ENCODE peak calls at places on chromosomes 6 and 20, in ten cellular contexts. One of them, this sample, is unnamed.

GRCh38 chr6:154247119-154247814 is 109.3 kb downstream of the IPCEF1 start:
- DNase-seq in activated CD4-positive, alpha-beta T cell treated with anti-CD3 and anti-CD28 coated beads for 1 hour: no peak
- DNase-seq in GM04504: no peak
- DNase-seq in endodermal cell: peak
- DNase-seq in H1: no peak
- DNase-seq in tibial artery: no peak
- DNase-seq in endothelial cell: no peak
- DNase-seq in bronchial epithelial cell: peak
- DNase-seq in body of pancreas: no peak
- DNase-seq in NCI-H1092 treated with DMSO at 0.1 percent for 48 hours: peak
- DNase-seq in this sample: no peak

GRCh38 chr6:53679446-53679933 is 13.9 kb upstream of the KLHL31 start:
- DNase-seq in NCI-H1092 treated with DMSO at 0.1 percent for 48 hours: no peak
- DNase-seq in endothelial cell: peak
- DNase-seq in activated CD4-positive, alpha-beta T cell treated with anti-CD3 and anti-CD28 coated beads for 1 hour: no peak
- DNase-seq in bronchial epithelial cell: peak
- DNase-seq in tibial artery: no peak
- DNase-seq in body of pancreas: no peak
- DNase-seq in GM04504: peak
- DNase-seq in endodermal cell: peak
- DNase-seq in H1: no peak
- DNase-seq in this sample: peak

GRCh38 chr6:148027201-148027600 is 315.4 kb upstream of the SASH1 start:
- DNase-seq in endodermal cell: no peak
- DNase-seq in NCI-H1092 treated with DMSO at 0.1 percent for 48 hours: no peak
- DNase-seq in tibial artery: no peak
- DNase-seq in endothelial cell: no peak
- DNase-seq in H1: no peak
- DNase-seq in body of pancreas: no peak
- DNase-seq in GM04504: no peak
- DNase-seq in activated CD4-positive, alpha-beta T cell treated with anti-CD3 and anti-CD28 coated beads for 1 hour: no peak
- DNase-seq in bronchial epithelial cell: peak
- DNase-seq in this sample: no peak

GRCh38 chr20:32312718-32313424 is 35.4 kb downstream of the KIF3B start:
- DNase-seq in activated CD4-positive, alpha-beta T cell treated with anti-CD3 and anti-CD28 coated beads for 1 hour: no peak
- DNase-seq in bronchial epithelial cell: no peak
- DNase-seq in tibial artery: no peak
- DNase-seq in NCI-H1092 treated with DMSO at 0.1 percent for 48 hours: no peak
- DNase-seq in H1: no peak
- DNase-seq in endodermal cell: no peak
- DNase-seq in GM04504: no peak
- DNase-seq in body of pancreas: no peak
- DNase-seq in endothelial cell: no peak
- DNase-seq in this sample: no peak

GRCh38 chr6:1020133-1020532 is 291.8 kb upstream of the FOXQ1 start:
- DNase-seq in GM04504: no peak
- DNase-seq in endothelial cell: no peak
- DNase-seq in NCI-H1092 treated with DMSO at 0.1 percent for 48 hours: no peak
- DNase-seq in body of pancreas: no peak
- DNase-seq in endodermal cell: no peak
- DNase-seq in activated CD4-positive, alpha-beta T cell treated with anti-CD3 and anti-CD28 coated beads for 1 hour: no peak
- DNase-seq in H1: no peak
- DNase-seq in bronchial epithelial cell: no peak
- DNase-seq in tibial artery: no peak
- DNase-seq in this sample: no peak

GRCh38 chr6:166955121-166955864 is 1.1 kb downstream of the RNASET2 start:
- DNase-seq in endodermal cell: peak
- DNase-seq in H1: no peak
- DNase-seq in GM04504: no peak
- DNase-seq in endothelial cell: peak
- DNase-seq in activated CD4-positive, alpha-beta T cell treated with anti-CD3 and anti-CD28 coated beads for 1 hour: no peak
- DNase-seq in bronchial epithelial cell: no peak
- DNase-seq in tibial artery: no peak
- DNase-seq in body of pancreas: peak
- DNase-seq in NCI-H1092 treated with DMSO at 0.1 percent for 48 hours: no peak
- DNase-seq in this sample: no peak

GRCh38 chr6:157428418-157429202 is 47.6 kb downstream of the ZDHHC14 start:
- DNase-seq in endodermal cell: no peak
- DNase-seq in endothelial cell: no peak
- DNase-seq in bronchial epithelial cell: peak
- DNase-seq in GM04504: no peak
- DNase-seq in NCI-H1092 treated with DMSO at 0.1 percent for 48 hours: no peak
- DNase-seq in H1: no peak
- DNase-seq in tibial artery: no peak
- DNase-seq in activated CD4-positive, alpha-beta T cell treated with anti-CD3 and anti-CD28 coated beads for 1 hour: no peak
- DNase-seq in body of pancreas: no peak
- DNase-seq in this sample: no peak

GRCh38 chr20:63090052-63090451 is 83.3 kb upstream of the BHLHE23 start:
- DNase-seq in bronchial epithelial cell: no peak
- DNase-seq in activated CD4-positive, alpha-beta T cell treated with anti-CD3 and anti-CD28 coated beads for 1 hour: no peak
- DNase-seq in NCI-H1092 treated with DMSO at 0.1 percent for 48 hours: no peak
- DNase-seq in H1: no peak
- DNase-seq in GM04504: no peak
- DNase-seq in tibial artery: no peak
- DNase-seq in body of pancreas: peak
- DNase-seq in endothelial cell: no peak
- DNase-seq in endodermal cell: peak
- DNase-seq in this sample: no peak

GRCh38 chr20:41028359-41029149 is at the start of gene TOP1:
- DNase-seq in endothelial cell: peak
- DNase-seq in endodermal cell: peak
- DNase-seq in NCI-H1092 treated with DMSO at 0.1 percent for 48 hours: peak
- DNase-seq in tibial artery: peak
- DNase-seq in GM04504: peak
- DNase-seq in activated CD4-positive, alpha-beta T cell treated with anti-CD3 and anti-CD28 coated beads for 1 hour: peak
- DNase-seq in bronchial epithelial cell: peak
- DNase-seq in body of pancreas: peak
- DNase-seq in H1: peak
- DNase-seq in this sample: peak

GRCh38 chr6:134741193-134741521 is 208.7 kb downstream of the ALDH8A1 start:
- DNase-seq in H1: no peak
- DNase-seq in tibial artery: no peak
- DNase-seq in bronchial epithelial cell: no peak
- DNase-seq in body of pancreas: no peak
- DNase-seq in NCI-H1092 treated with DMSO at 0.1 percent for 48 hours: no peak
- DNase-seq in endodermal cell: peak
- DNase-seq in GM04504: no peak
- DNase-seq in activated CD4-positive, alpha-beta T cell treated with anti-CD3 and anti-CD28 coated beads for 1 hour: no peak
- DNase-seq in endothelial cell: peak
- DNase-seq in this sample: no peak

GRCh38 chr6:70379473-70380013 is 33.8 kb upstream of the FAM135A start:
- DNase-seq in H1: no peak
- DNase-seq in bronchial epithelial cell: no peak
- DNase-seq in body of pancreas: no peak
- DNase-seq in GM04504: no peak
- DNase-seq in activated CD4-positive, alpha-beta T cell treated with anti-CD3 and anti-CD28 coated beads for 1 hour: no peak
- DNase-seq in tibial artery: no peak
- DNase-seq in endothelial cell: no peak
- DNase-seq in NCI-H1092 treated with DMSO at 0.1 percent for 48 hours: no peak
- DNase-seq in endodermal cell: no peak
- DNase-seq in this sample: no peak

GRCh38 chr20:3808141-3808479 is 12.0 kb downstream of the CDC25B start:
- DNase-seq in tibial artery: peak
- DNase-seq in bronchial epithelial cell: peak
- DNase-seq in endothelial cell: no peak
- DNase-seq in H1: no peak
- DNase-seq in activated CD4-positive, alpha-beta T cell treated with anti-CD3 and anti-CD28 coated beads for 1 hour: no peak
- DNase-seq in body of pancreas: peak
- DNase-seq in endodermal cell: no peak
- DNase-seq in GM04504: peak
- DNase-seq in NCI-H1092 treated with DMSO at 0.1 percent for 48 hours: no peak
- DNase-seq in this sample: peak

GRCh38 chr6:81838724-81839425 is 86.4 kb upstream of the TENT5A start:
- DNase-seq in NCI-H1092 treated with DMSO at 0.1 percent for 48 hours: no peak
- DNase-seq in bronchial epithelial cell: no peak
- DNase-seq in H1: no peak
- DNase-seq in tibial artery: no peak
- DNase-seq in body of pancreas: no peak
- DNase-seq in GM04504: no peak
- DNase-seq in endothelial cell: no peak
- DNase-seq in activated CD4-positive, alpha-beta T cell treated with anti-CD3 and anti-CD28 coated beads for 1 hour: no peak
- DNase-seq in endodermal cell: no peak
- DNase-seq in this sample: no peak

GRCh38 chr20:37914672-37915433 is 11.9 kb downstream of the VSTM2L start:
- DNase-seq in endothelial cell: peak
- DNase-seq in NCI-H1092 treated with DMSO at 0.1 percent for 48 hours: peak
- DNase-seq in GM04504: no peak
- DNase-seq in activated CD4-positive, alpha-beta T cell treated with anti-CD3 and anti-CD28 coated beads for 1 hour: no peak
- DNase-seq in body of pancreas: no peak
- DNase-seq in bronchial epithelial cell: no peak
- DNase-seq in endodermal cell: peak
- DNase-seq in H1: no peak
- DNase-seq in tibial artery: no peak
- DNase-seq in this sample: no peak

GRCh38 chr20:47795214-47795667 is 10.0 kb upstream of the SULF2 start:
- DNase-seq in H1: no peak
- DNase-seq in bronchial epithelial cell: peak
- DNase-seq in body of pancreas: peak
- DNase-seq in NCI-H1092 treated with DMSO at 0.1 percent for 48 hours: no peak
- DNase-seq in GM04504: no peak
- DNase-seq in endodermal cell: no peak
- DNase-seq in endothelial cell: no peak
- DNase-seq in tibial artery: peak
- DNase-seq in activated CD4-positive, alpha-beta T cell treated with anti-CD3 and anti-CD28 coated beads for 1 hour: no peak
- DNase-seq in this sample: no peak

GRCh38 chr6:45031601-45032000 is 296.5 kb upstream of the RUNX2 start:
- DNase-seq in bronchial epithelial cell: peak
- DNase-seq in H1: no peak
- DNase-seq in tibial artery: no peak
- DNase-seq in body of pancreas: no peak
- DNase-seq in endodermal cell: no peak
- DNase-seq in NCI-H1092 treated with DMSO at 0.1 percent for 48 hours: no peak
- DNase-seq in GM04504: no peak
- DNase-seq in activated CD4-positive, alpha-beta T cell treated with anti-CD3 and anti-CD28 coated beads for 1 hour: no peak
- DNase-seq in endothelial cell: no peak
- DNase-seq in this sample: no peak

GRCh38 chr6:26064619-26065257 is 22.5 kb upstream of the HFE start:
- DNase-seq in tibial artery: no peak
- DNase-seq in endodermal cell: peak
- DNase-seq in activated CD4-positive, alpha-beta T cell treated with anti-CD3 and anti-CD28 coated beads for 1 hour: no peak
- DNase-seq in endothelial cell: peak
- DNase-seq in bronchial epithelial cell: peak
- DNase-seq in body of pancreas: peak
- DNase-seq in H1: no peak
- DNase-seq in NCI-H1092 treated with DMSO at 0.1 percent for 48 hours: peak
- DNase-seq in GM04504: no peak
- DNase-seq in this sample: peak

GRCh38 chr6:24497254-24497989 is 2.7 kb downstream of the ALDH5A1 start:
- DNase-seq in GM04504: no peak
- DNase-seq in bronchial epithelial cell: no peak
- DNase-seq in tibial artery: no peak
- DNase-seq in endodermal cell: no peak
- DNase-seq in endothelial cell: no peak
- DNase-seq in NCI-H1092 treated with DMSO at 0.1 percent for 48 hours: no peak
- DNase-seq in H1: no peak
- DNase-seq in activated CD4-positive, alpha-beta T cell treated with anti-CD3 and anti-CD28 coated beads for 1 hour: no peak
- DNase-seq in body of pancreas: no peak
- DNase-seq in this sample: no peak

GRCh38 chr6:10413850-10414765 is 766 bp downstream of the TFAP2A start:
- DNase-seq in bronchial epithelial cell: peak
- DNase-seq in endodermal cell: peak
- DNase-seq in tibial artery: no peak
- DNase-seq in activated CD4-positive, alpha-beta T cell treated with anti-CD3 and anti-CD28 coated beads for 1 hour: no peak
- DNase-seq in GM04504: no peak
- DNase-seq in H1: no peak
- DNase-seq in endothelial cell: no peak
- DNase-seq in NCI-H1092 treated with DMSO at 0.1 percent for 48 hours: no peak
- DNase-seq in body of pancreas: no peak
- DNase-seq in this sample: peak

GRCh38 chr6:34295721-34296120 is 46.9 kb upstream of the SMIM29 start:
- DNase-seq in tibial artery: no peak
- DNase-seq in bronchial epithelial cell: no peak
- DNase-seq in GM04504: no peak
- DNase-seq in endodermal cell: no peak
- DNase-seq in NCI-H1092 treated with DMSO at 0.1 percent for 48 hours: no peak
- DNase-seq in body of pancreas: no peak
- DNase-seq in activated CD4-positive, alpha-beta T cell treated with anti-CD3 and anti-CD28 coated beads for 1 hour: no peak
- DNase-seq in H1: no peak
- DNase-seq in endothelial cell: no peak
- DNase-seq in this sample: no peak

GRCh38 chr6:68192988-68193387 is 442.1 kb upstream of the ADGRB3 start:
- DNase-seq in endothelial cell: no peak
- DNase-seq in GM04504: no peak
- DNase-seq in endodermal cell: no peak
- DNase-seq in body of pancreas: no peak
- DNase-seq in tibial artery: no peak
- DNase-seq in bronchial epithelial cell: no peak
- DNase-seq in H1: no peak
- DNase-seq in NCI-H1092 treated with DMSO at 0.1 percent for 48 hours: no peak
- DNase-seq in activated CD4-positive, alpha-beta T cell treated with anti-CD3 and anti-CD28 coated beads for 1 hour: no peak
- DNase-seq in this sample: no peak

GRCh38 chr6:145139451-145139850 is 595.9 kb downstream of the EPM2A start:
- DNase-seq in tibial artery: no peak
- DNase-seq in body of pancreas: no peak
- DNase-seq in H1: no peak
- DNase-seq in NCI-H1092 treated with DMSO at 0.1 percent for 48 hours: peak
- DNase-seq in endothelial cell: no peak
- DNase-seq in endodermal cell: no peak
- DNase-seq in GM04504: peak
- DNase-seq in activated CD4-positive, alpha-beta T cell treated with anti-CD3 and anti-CD28 coated beads for 1 hour: no peak
- DNase-seq in bronchial epithelial cell: no peak
- DNase-seq in this sample: no peak

GRCh38 chr6:37314803-37315515 is 38.8 kb upstream of the RNF8 start:
- DNase-seq in body of pancreas: peak
- DNase-seq in tibial artery: no peak
- DNase-seq in GM04504: no peak
- DNase-seq in activated CD4-positive, alpha-beta T cell treated with anti-CD3 and anti-CD28 coated beads for 1 hour: no peak
- DNase-seq in NCI-H1092 treated with DMSO at 0.1 percent for 48 hours: peak
- DNase-seq in endothelial cell: peak
- DNase-seq in endodermal cell: peak
- DNase-seq in H1: peak
- DNase-seq in bronchial epithelial cell: peak
- DNase-seq in this sample: no peak

This sample was measured in amniotic stem cell.